ENCODE peak calls at places on chromosomes 3 and 15, in seven cellular contexts. P is GM12878, I is SK-N-SH, T is K562, Y is HCT116, R is HepG2, X is H1. O is an unnamed sample.

GRCh38 chr15:64651573-64652260 is 123.7 kb downstream of the RBPMS2 start:
- DNase-seq in I (no peak), R (peak), T (no peak), P (peak), X (no peak), Y (no peak), O (no peak)

GRCh38 chr3:23405081-23405480 is 202.0 kb downstream of the UBE2E2 start:
- DNase-seq in R (no peak), T (no peak), Y (no peak), I (no peak), X (no peak), P (no peak), O (peak)

GRCh38 chr15:89502867-89503595 is 6.6 kb upstream of the RHCG start:
- DNase-seq in Y (no peak), T (no peak), R (no peak), I (no peak), P (no peak), X (no peak), O (no peak)

GRCh38 chr15:31390029-31390428 is 63.4 kb downstream of the KLF13 start:
- DNase-seq in I (no peak), P (no peak), Y (no peak), X (no peak), T (peak), R (no peak), O (no peak)

GRCh38 chr3:33883538-33884203 is 85.2 kb downstream of the PDCD6IP start:
- DNase-seq in Y (peak), X (no peak), I (peak), T (peak), P (no peak), R (peak), O (peak)

GRCh38 chr3:28077566-28077965 is 163.9 kb upstream of the CMC1 start:
- DNase-seq in I (no peak), Y (peak), P (no peak), R (peak), X (peak), T (no peak), O (no peak)

GRCh38 chr15:99719096-99719541 is 14.1 kb downstream of the LYSMD4 start:
- DNase-seq in T (no peak), R (no peak), Y (no peak), X (no peak), P (peak), I (no peak), O (no peak)

GRCh38 chr15:90677807-90678790 is 39.0 kb upstream of the BLM start:
- DNase-seq in R (no peak), Y (no peak), T (no peak), I (no peak), P (no peak), X (no peak), O (no peak)

GRCh38 chr15:50353999-50354837 is 780 bp downstream of the GABPB1 start:
- DNase-seq in I (peak), X (peak), R (peak), Y (peak), T (peak), P (peak), O (peak)

GRCh38 chr15:66115568-66116206 is 137.9 kb downstream of the MEGF11 start:
- DNase-seq in I (no peak), T (no peak), P (no peak), R (no peak), X (no peak), Y (no peak), O (no peak)

GRCh38 chr3:167814441-167814951 is 79.0 kb downstream of the SERPINI1 start:
- DNase-seq in P (no peak), T (no peak), X (no peak), I (peak), Y (no peak), R (peak), O (peak)

GRCh38 chr3:4824948-4825325 is 154.3 kb upstream of the BHLHE40 start:
- DNase-seq in R (peak), T (peak), X (peak), P (no peak), Y (peak), I (no peak), O (peak)

GRCh38 chr3:107506458-107506857 is 16.3 kb upstream of the BBX start:
- DNase-seq in P (no peak), R (no peak), Y (no peak), X (no peak), I (no peak), T (no peak), O (no peak)

GRCh38 chr3:42827654-42828053 is 18.4 kb downstream of the ACKR2 start:
- DNase-seq in Y (no peak), R (no peak), T (no peak), X (no peak), P (no peak), I (no peak), O (no peak)

GRCh38 chr3:47362704-47363103 is 18.1 kb upstream of the PTPN23 start:
- DNase-seq in I (no peak), Y (no peak), T (no peak), R (no peak), P (no peak), X (no peak), O (no peak)

GRCh38 chr3:183815565-183815943 is 9.8 kb downstream of the MAP6D1 start:
- DNase-seq in I (no peak), X (no peak), P (no peak), R (no peak), T (no peak), Y (no peak), O (no peak)

GRCh38 chr3:126435456-126436315 is 40.0 kb downstream of the ZXDC start:
- DNase-seq in Y (no peak), X (no peak), P (no peak), T (no peak), R (no peak), I (no peak), O (no peak)

DNA sequence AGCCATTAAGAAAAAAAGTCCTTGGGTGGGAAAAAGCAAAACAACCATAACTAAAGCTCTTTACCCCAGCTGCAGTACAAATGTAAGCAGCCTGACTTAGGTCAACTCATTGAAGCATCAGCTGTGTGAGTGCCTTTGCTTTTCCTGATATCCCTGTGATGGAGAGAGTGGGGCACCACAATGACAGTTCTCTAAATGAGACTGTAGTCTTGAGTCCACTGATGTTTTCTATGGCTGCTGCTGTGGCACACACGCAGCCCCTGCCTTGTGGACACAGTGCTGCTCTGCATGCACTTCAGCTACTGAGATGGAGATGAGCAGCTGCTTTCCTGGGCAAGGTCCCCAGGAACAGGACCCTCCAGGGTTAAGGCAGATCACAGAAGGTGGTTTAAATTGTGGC is 173.2 kb downstream of the KCNAB1 start:
- DNase-seq in T (no peak), R (no peak), X (no peak), I (no peak), P (no peak), Y (no peak), O (no peak)
- TF ChIP-seq JUND in T (no peak), R (no peak), X (no peak), I (no peak), P (no peak), Y (no peak), O (no peak)

DNA sequence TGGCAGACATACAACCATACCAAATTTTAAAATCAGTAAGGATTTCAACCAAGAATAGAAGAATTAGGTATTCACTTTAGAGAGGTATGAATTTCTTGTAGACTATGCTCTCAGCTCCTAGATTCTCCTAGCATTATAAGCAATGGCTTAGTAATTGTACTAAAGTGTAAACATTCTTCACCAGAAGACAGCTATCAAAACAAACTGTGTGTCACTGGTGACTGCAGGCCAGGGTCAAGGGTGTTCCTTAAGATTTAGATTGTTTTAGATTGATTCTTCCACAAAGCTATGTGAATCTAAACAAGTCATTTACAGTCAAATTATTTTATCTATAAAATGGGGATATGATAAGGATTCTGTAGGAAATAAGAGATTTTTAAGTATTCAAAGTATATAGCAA is 23.1 kb upstream of the GP5 start:
- DNase-seq in Y (no peak), I (no peak), P (no peak), X (no peak), R (no peak), T (no peak), O (no peak)
- TF ChIP-seq JUND in Y (no peak), I (no peak), P (no peak), X (no peak), R (no peak), T (no peak), O (no peak)

DNA sequence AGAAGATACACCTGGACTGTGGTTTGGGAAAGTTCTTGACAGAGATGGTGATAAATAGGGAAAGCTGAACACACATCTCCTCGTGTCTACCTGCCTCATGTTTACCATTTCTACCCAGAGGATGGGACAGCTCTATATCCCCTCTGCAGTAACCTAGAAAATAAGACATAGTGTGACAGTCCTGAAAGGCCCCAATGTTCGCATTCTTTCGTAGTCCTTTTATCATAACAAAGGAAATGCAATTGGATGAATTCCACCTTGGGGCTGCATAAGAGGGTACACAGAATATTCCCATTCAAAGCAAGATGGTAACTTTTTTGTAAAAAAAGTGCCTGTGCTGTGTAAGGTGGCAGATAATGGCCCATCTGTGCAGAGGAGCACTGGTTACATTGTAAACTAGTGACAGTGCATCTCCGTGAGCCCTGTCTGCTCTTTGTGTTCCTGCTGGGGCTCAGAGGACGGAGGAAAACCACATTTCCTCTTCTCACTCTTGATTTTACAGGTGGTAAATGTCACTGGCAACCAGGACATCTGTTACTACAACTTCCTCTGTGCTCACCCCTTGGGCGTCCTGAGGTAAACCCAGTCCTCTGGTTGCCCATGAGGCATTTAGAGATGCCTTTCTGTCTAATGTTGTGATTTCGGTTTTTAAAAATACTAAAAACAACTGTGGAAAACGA is 74.3 kb downstream of the SIDT1 start:
- DNase-seq in R (no peak), X (no peak), I (no peak), Y (no peak), P (peak), T (no peak), O (no peak)
- TF ChIP-seq JUND in R (no peak), X (no peak), I (no peak), Y (no peak), P (no peak), T (no peak), O (no peak)

GRCh38 chr3:185823280-185824044 is 1.4 kb downstream of the IGF2BP2 start:
- DNase-seq in R (no peak), Y (no peak), X (peak), I (peak), T (peak), P (no peak), O (peak)
- TF ChIP-seq JUND in R (no peak), Y (no peak), X (peak), I (no peak), T (no peak), P (no peak), O (no peak)

GRCh38 chr3:185342458-185343169 is 20.3 kb upstream of the MAP3K13 start:
- DNase-seq in I (no peak), R (no peak), P (no peak), X (no peak), T (peak), Y (no peak), O (no peak)
- TF ChIP-seq JUND in I (no peak), R (no peak), P (no peak), X (no peak), T (no peak), Y (no peak), O (no peak)